ENCODE peak calls at places on chromosomes 6 and 20, in nine cellular contexts. One of them, this sample, is unnamed.

GRCh38 chr20:12965880-12966270 is 42.9 kb upstream of the SPTLC3 start:
- DNase-seq in HT1080: no peak
- DNase-seq in NCI-H2171 treated with DMSO at 0.1 percent for 48 hours: no peak
- DNase-seq in NCI-H1694 treated with DMSO at 0.1 percent for 48 hours: no peak
- DNase-seq in astrocyte: no peak
- DNase-seq in stimulated activated CD4-positive, alpha-beta T cell treated with anti-CD3 and anti-CD28 coated beads, Interleukin-12 subunit alpha, Interleukin-12 subunit beta, amount 100 ng/mL, for 4 hours: no peak
- DNase-seq in small intestine: no peak
- DNase-seq in posterior vena cava: no peak
- DNase-seq in T-cell: no peak
- DNase-seq in this sample: no peak

GRCh38 chr20:33411136-33411690 is 9.9 kb upstream of the CDK5RAP1 start:
- DNase-seq in HT1080: no peak
- DNase-seq in NCI-H2171 treated with DMSO at 0.1 percent for 48 hours: peak; percentile 99
- DNase-seq in NCI-H1694 treated with DMSO at 0.1 percent for 48 hours: peak; percentile 75
- DNase-seq in astrocyte: no peak
- DNase-seq in stimulated activated CD4-positive, alpha-beta T cell treated with anti-CD3 and anti-CD28 coated beads, Interleukin-12 subunit alpha, Interleukin-12 subunit beta, amount 100 ng/mL, for 4 hours: no peak
- DNase-seq in small intestine: no peak
- DNase-seq in posterior vena cava: peak; percentile 32
- DNase-seq in T-cell: no peak
- DNase-seq in this sample: no peak

GRCh38 chr20:24501764-24502163 is 32.3 kb downstream of the SYNDIG1 start:
- DNase-seq in HT1080: no peak
- DNase-seq in NCI-H2171 treated with DMSO at 0.1 percent for 48 hours: no peak
- DNase-seq in NCI-H1694 treated with DMSO at 0.1 percent for 48 hours: no peak
- DNase-seq in astrocyte: no peak
- DNase-seq in stimulated activated CD4-positive, alpha-beta T cell treated with anti-CD3 and anti-CD28 coated beads, Interleukin-12 subunit alpha, Interleukin-12 subunit beta, amount 100 ng/mL, for 4 hours: no peak
- DNase-seq in small intestine: no peak
- DNase-seq in posterior vena cava: no peak
- DNase-seq in T-cell: no peak
- DNase-seq in this sample: no peak

GRCh38 chr20:24873015-24873620 is 76.0 kb upstream of the CST7 start:
- DNase-seq in HT1080: no peak
- DNase-seq in NCI-H2171 treated with DMSO at 0.1 percent for 48 hours: peak; percentile 51
- DNase-seq in NCI-H1694 treated with DMSO at 0.1 percent for 48 hours: no peak
- DNase-seq in astrocyte: no peak
- DNase-seq in stimulated activated CD4-positive, alpha-beta T cell treated with anti-CD3 and anti-CD28 coated beads, Interleukin-12 subunit alpha, Interleukin-12 subunit beta, amount 100 ng/mL, for 4 hours: no peak
- DNase-seq in small intestine: no peak
- DNase-seq in posterior vena cava: no peak
- DNase-seq in T-cell: no peak
- DNase-seq in this sample: no peak

GRCh38 chr20:3710703-3711417 is 1.5 kb downstream of the SIGLEC1 start:
- DNase-seq in HT1080: peak; percentile 47
- DNase-seq in NCI-H2171 treated with DMSO at 0.1 percent for 48 hours: peak; percentile 52
- DNase-seq in NCI-H1694 treated with DMSO at 0.1 percent for 48 hours: no peak
- DNase-seq in astrocyte: no peak
- DNase-seq in stimulated activated CD4-positive, alpha-beta T cell treated with anti-CD3 and anti-CD28 coated beads, Interleukin-12 subunit alpha, Interleukin-12 subunit beta, amount 100 ng/mL, for 4 hours: peak; percentile 74
- DNase-seq in small intestine: peak; percentile 31
- DNase-seq in posterior vena cava: peak; percentile 92
- DNase-seq in T-cell: peak; percentile 9
- DNase-seq in this sample: peak; percentile 65

GRCh38 chr20:44309763-44310663 is 989 bp downstream of the FITM2 start:
- DNase-seq in HT1080: no peak
- DNase-seq in NCI-H2171 treated with DMSO at 0.1 percent for 48 hours: no peak
- DNase-seq in NCI-H1694 treated with DMSO at 0.1 percent for 48 hours: no peak
- DNase-seq in astrocyte: peak; percentile 25
- DNase-seq in stimulated activated CD4-positive, alpha-beta T cell treated with anti-CD3 and anti-CD28 coated beads, Interleukin-12 subunit alpha, Interleukin-12 subunit beta, amount 100 ng/mL, for 4 hours: no peak
- DNase-seq in small intestine: no peak
- DNase-seq in posterior vena cava: no peak
- DNase-seq in T-cell: no peak
- DNase-seq in this sample: no peak

GRCh38 chr6:135144678-135145508 is 36.2 kb upstream of the MYB start:
- DNase-seq in HT1080: peak; percentile 16
- DNase-seq in NCI-H2171 treated with DMSO at 0.1 percent for 48 hours: peak; percentile 12
- DNase-seq in NCI-H1694 treated with DMSO at 0.1 percent for 48 hours: peak; percentile 19
- DNase-seq in astrocyte: peak; percentile 8
- DNase-seq in stimulated activated CD4-positive, alpha-beta T cell treated with anti-CD3 and anti-CD28 coated beads, Interleukin-12 subunit alpha, Interleukin-12 subunit beta, amount 100 ng/mL, for 4 hours: no peak
- DNase-seq in small intestine: peak; percentile 56
- DNase-seq in posterior vena cava: no peak
- DNase-seq in T-cell: no peak
- DNase-seq in this sample: peak; percentile 63

GRCh38 chr6:13987400-13987865 is 62.7 kb downstream of the RNF182 start:
- DNase-seq in HT1080: no peak
- DNase-seq in NCI-H2171 treated with DMSO at 0.1 percent for 48 hours: no peak
- DNase-seq in NCI-H1694 treated with DMSO at 0.1 percent for 48 hours: no peak
- DNase-seq in astrocyte: no peak
- DNase-seq in stimulated activated CD4-positive, alpha-beta T cell treated with anti-CD3 and anti-CD28 coated beads, Interleukin-12 subunit alpha, Interleukin-12 subunit beta, amount 100 ng/mL, for 4 hours: no peak
- DNase-seq in small intestine: no peak
- DNase-seq in posterior vena cava: no peak
- DNase-seq in T-cell: no peak
- DNase-seq in this sample: no peak

GRCh38 chr20:23889775-23890187 is 10.2 kb upstream of the CST5 start:
- DNase-seq in HT1080: peak; percentile 23
- DNase-seq in NCI-H2171 treated with DMSO at 0.1 percent for 48 hours: peak; percentile 81
- DNase-seq in NCI-H1694 treated with DMSO at 0.1 percent for 48 hours: peak; percentile 31
- DNase-seq in astrocyte: no peak
- DNase-seq in stimulated activated CD4-positive, alpha-beta T cell treated with anti-CD3 and anti-CD28 coated beads, Interleukin-12 subunit alpha, Interleukin-12 subunit beta, amount 100 ng/mL, for 4 hours: peak; percentile 43
- DNase-seq in small intestine: peak; percentile 26
- DNase-seq in posterior vena cava: peak; percentile 82
- DNase-seq in T-cell: peak; percentile 45
- DNase-seq in this sample: peak; percentile 74

GRCh38 chr6:112043032-112044007 is 10.6 kb upstream of the CCN6 start:
- DNase-seq in HT1080: peak; percentile 87
- DNase-seq in NCI-H2171 treated with DMSO at 0.1 percent for 48 hours: peak; percentile 97
- DNase-seq in NCI-H1694 treated with DMSO at 0.1 percent for 48 hours: peak; percentile 85
- DNase-seq in astrocyte: peak; percentile 81
- DNase-seq in stimulated activated CD4-positive, alpha-beta T cell treated with anti-CD3 and anti-CD28 coated beads, Interleukin-12 subunit alpha, Interleukin-12 subunit beta, amount 100 ng/mL, for 4 hours: peak; percentile 84
- DNase-seq in small intestine: peak; percentile 85
- DNase-seq in posterior vena cava: peak; percentile 96
- DNase-seq in T-cell: peak; percentile 88
- DNase-seq in this sample: peak; percentile 87